ENCODE peak calls at places on chromosome 22, in six cellular contexts. T, H, E, D, Z and Q are unnamed samples.

GRCh38 chr22:41862530-41863266 is 29.8 kb downstream of the SREBF2 start:
- DNase-seq in T (no peak), H (no peak), E (no peak), D (peak), Z (peak), Q (peak)

GRCh38 chr22:43921361-43921760 is 2.2 kb upstream of the PNPLA3 start:
- DNase-seq in T (no peak), H (no peak), E (no peak), D (no peak), Z (no peak), Q (no peak)

GRCh38 chr22:37304595-37305343 is 22.5 kb downstream of the CYTH4 start:
- DNase-seq in T (no peak), H (no peak), E (no peak), D (no peak), Z (no peak), Q (no peak)

GRCh38 chr22:46681010-46681409 is 57.0 kb downstream of the CERK start:
- DNase-seq in T (peak), H (no peak), E (no peak), D (peak), Z (peak), Q (peak)

GRCh38 chr22:43885786-43886185 is 6.0 kb downstream of the PNPLA5 start:
- DNase-seq in T (no peak), H (no peak), E (no peak), D (no peak), Z (no peak), Q (no peak)

GRCh38 chr22:25139062-25139461 is 60.6 kb upstream of the CRYBB3 start:
- DNase-seq in T (no peak), H (no peak), E (peak), D (no peak), Z (no peak), Q (no peak)

GRCh38 chr22:37681556-37682049 is 4.5 kb upstream of the NOL12 start:
- DNase-seq in T (peak), H (no peak), E (peak), D (peak), Z (peak), Q (peak)

GRCh38 chr22:25930083-25930482 is 188.1 kb downstream of the MYO18B start:
- DNase-seq in T (no peak), H (no peak), E (no peak), D (no peak), Z (no peak), Q (no peak)

GRCh38 chr22:31082606-31083376 is 1.7 kb downstream of the SMTN start:
- DNase-seq in T (peak), H (no peak), E (peak), D (peak), Z (no peak), Q (peak)

GRCh38 chr22:46229701-46230100 is 20.4 kb downstream of the CDPF1 start:
- DNase-seq in T (peak), H (no peak), E (no peak), D (no peak), Z (no peak), Q (no peak)

GRCh38 chr22:46536559-46537220 is 730 bp downstream of the CELSR1 start:
- DNase-seq in T (peak), H (no peak), E (no peak), D (no peak), Z (no peak), Q (no peak)

GRCh38 chr22:37121887-37122591 is 12.5 kb upstream of the TMPRSS6 start:
- DNase-seq in T (peak), H (peak), E (no peak), D (peak), Z (peak), Q (peak)

GRCh38 chr22:32527756-32528155 is 53.1 kb downstream of the FBXO7 start:
- DNase-seq in T (no peak), H (no peak), E (no peak), D (no peak), Z (no peak), Q (no peak)

GRCh38 chr22:31127181-31127772 is 4.5 kb downstream of the INPP5J start:
- DNase-seq in T (no peak), H (no peak), E (no peak), D (no peak), Z (no peak), Q (no peak)

GRCh38 chr22:30943368-30943767 is 25.2 kb downstream of the MORC2 start:
- DNase-seq in T (no peak), H (no peak), E (no peak), D (no peak), Z (no peak), Q (no peak)

GRCh38 chr22:47437636-47438035 is 675.2 kb downstream of the TBC1D22A start:
- DNase-seq in T (no peak), H (no peak), E (no peak), D (no peak), Z (no peak), Q (no peak)

GRCh38 chr22:43098356-43098755 is 9.2 kb upstream of the TTLL1 start:
- DNase-seq in T (no peak), H (no peak), E (no peak), D (no peak), Z (no peak), Q (no peak)

GRCh38 chr22:44092636-44093220 is 68.6 kb downstream of the PARVB start:
- DNase-seq in T (no peak), H (no peak), E (no peak), D (no peak), Z (no peak), Q (no peak)

GRCh38 chr22:20810645-20811044 is 36.7 kb downstream of the SERPIND1 start:
- DNase-seq in T (no peak), H (no peak), E (no peak), D (no peak), Z (no peak), Q (no peak)

GRCh38 chr22:35739642-35740041 is 22.0 kb downstream of the APOL5 start:
- DNase-seq in T (no peak), H (no peak), E (no peak), D (no peak), Z (no peak), Q (peak)

GRCh38 chr22:26777402-26777801 is 120.0 kb downstream of the MIAT start:
- DNase-seq in T (no peak), H (no peak), E (no peak), D (no peak), Z (no peak), Q (no peak)

GRCh38 chr22:39598017-39598965 is 27.7 kb downstream of the CACNA1I start:
- DNase-seq in T (no peak), H (peak), E (peak), D (peak), Z (peak), Q (no peak)
- TF ChIP-seq CTCF in T (no peak), H (peak), E (no peak), D (no peak), Z (no peak), Q (no peak)

GRCh38 chr22:17792289-17792688 is 18.0 kb upstream of the BID start:
- DNase-seq in T (no peak), H (no peak), E (no peak), D (no peak), Z (peak), Q (peak)
- TF ChIP-seq CTCF in T (no peak), H (peak), E (no peak), D (peak), Z (no peak), Q (peak)

GRCh38 chr22:21917206-21917958 is 35.3 kb downstream of the PPM1F start:
- DNase-seq in T (peak), H (no peak), E (peak), D (no peak), Z (no peak), Q (no peak)
- TF ChIP-seq CTCF in T (no peak), H (no peak), E (no peak), D (no peak), Z (no peak), Q (no peak)

GRCh38 chr22:48488611-48489456 is 1338.8 kb downstream of the BRD1 start:
- DNase-seq in T (peak), H (no peak), E (peak), D (peak), Z (no peak), Q (no peak)
- TF ChIP-seq CTCF in T (no peak), H (no peak), E (no peak), D (no peak), Z (no peak), Q (no peak)

GRCh38 chr22:49922926-49923325 is 4.5 kb downstream of the CRELD2 start:
- DNase-seq in T (no peak), H (no peak), E (no peak), D (no peak), Z (no peak), Q (no peak)

GRCh38 chr22:49922484-49922883 is 4.0 kb downstream of the CRELD2 start:
- DNase-seq in T (no peak), H (no peak), E (no peak), D (no peak), Z (no peak), Q (no peak)

GRCh38 chr22:49921508-49922278 is 3.3 kb downstream of the CRELD2 start:
- DNase-seq in T (no peak), H (no peak), E (no peak), D (no peak), Z (no peak), Q (no peak)

GRCh38 chr22:49924113-49924833 is 5.8 kb downstream of the CRELD2 start:
- DNase-seq in T (no peak), H (no peak), E (no peak), D (no peak), Z (no peak), Q (no peak)

DNA sequence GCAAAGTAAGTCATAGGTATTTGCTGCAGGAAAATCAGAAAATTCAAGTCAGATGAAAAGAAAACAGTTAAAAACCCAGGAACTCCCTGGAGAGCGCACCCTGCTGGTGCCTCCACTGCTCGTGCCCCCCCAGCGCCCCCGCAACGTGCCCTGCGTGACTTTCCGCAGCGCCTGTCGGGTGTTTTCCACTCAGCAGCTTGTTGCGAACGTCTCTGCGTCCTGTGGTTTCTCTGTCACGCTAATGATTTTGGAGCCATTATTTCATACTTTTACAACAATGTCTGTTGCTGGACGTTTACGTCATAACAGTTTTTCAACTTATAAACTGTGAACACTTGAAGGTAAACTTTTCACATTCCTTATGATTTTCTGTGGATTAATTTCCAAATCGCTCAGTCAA is 5.0 kb downstream of the CRELD2 start:
- DNase-seq in T (no peak), H (no peak), E (no peak), D (peak), Z (peak), Q (peak)
- TF ChIP-seq CTCF in T (no peak), H (peak), E (no peak), D (peak), Z (peak), Q (peak)

GRCh38 chr22:23496445-23496833 is 83.7 kb downstream of the IGLL1 start:
- DNase-seq in T (no peak), H (no peak), E (no peak), D (no peak), Z (no peak), Q (no peak)

GRCh38 chr22:23497016-23497885 is 82.8 kb downstream of the IGLL1 start:
- DNase-seq in T (no peak), H (no peak), E (no peak), D (peak), Z (no peak), Q (no peak)

GRCh38 chr22:23494593-23495266 is 85.4 kb downstream of the IGLL1 start:
- DNase-seq in T (no peak), H (no peak), E (no peak), D (no peak), Z (no peak), Q (no peak)

GRCh38 chr22:23498811-23499798 is 81.0 kb downstream of the IGLL1 start:
- DNase-seq in T (no peak), H (no peak), E (peak), D (peak), Z (peak), Q (no peak)

DNA sequence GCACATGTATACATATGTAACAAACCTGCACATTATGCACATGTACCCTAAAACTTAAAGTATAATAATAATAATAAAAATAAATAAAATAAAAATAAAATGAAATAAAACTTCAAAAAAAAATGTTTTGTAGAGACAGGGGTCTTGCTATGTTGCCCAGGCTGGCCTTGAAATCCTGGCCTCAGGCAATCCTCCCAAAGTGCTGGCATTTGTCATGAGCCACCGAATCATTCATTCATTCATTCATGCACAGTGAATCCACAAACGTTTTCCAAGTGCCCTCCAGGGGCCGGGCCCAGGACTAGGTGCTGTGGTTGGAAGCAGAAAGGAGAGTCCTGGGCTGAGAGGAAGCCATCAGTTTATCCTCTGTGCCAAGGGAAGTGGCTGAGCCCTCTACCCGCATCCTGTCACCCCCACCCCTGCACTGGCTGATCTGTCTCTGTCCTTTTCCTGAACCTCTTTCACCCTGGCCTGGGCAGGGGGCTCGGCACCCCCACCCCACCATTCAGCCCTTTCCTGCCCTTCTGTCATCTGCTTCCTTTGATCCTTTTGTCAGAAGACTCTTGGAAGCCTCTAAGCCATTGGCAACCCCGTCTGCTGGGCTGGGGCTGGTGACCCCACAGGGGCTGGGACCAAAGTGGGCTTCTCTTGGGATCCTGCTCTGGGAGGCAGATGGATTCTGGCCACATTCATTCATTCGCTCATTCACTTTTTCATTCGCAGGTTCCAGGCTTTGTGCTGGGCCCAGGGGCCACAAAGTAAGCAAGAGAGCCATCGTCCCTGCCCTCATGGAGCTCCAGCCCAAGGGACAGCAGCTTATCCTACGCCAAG is 84.3 kb downstream of the IGLL1 start:
- DNase-seq in T (no peak), H (no peak), E (no peak), D (no peak), Z (no peak), Q (no peak)
- TF ChIP-seq CTCF in T (no peak), H (no peak), E (no peak), D (no peak), Z (no peak), Q (no peak)

GRCh38 chr22:19723165-19723989 is at the start of gene GP1BB:
- DNase-seq in T (no peak), H (peak), E (no peak), D (peak), Z (peak), Q (peak)
- TF ChIP-seq CTCF in T (no peak), H (no peak), E (no peak), D (no peak), Z (no peak), Q (no peak)